ENCODE peak calls at places on chromosomes 6 and 20, in eight cellular contexts. K, J, E, H, Q, R, Z and U are unnamed samples.

GRCh38 chr6:39792501-39793450 is 600 bp downstream of the DAAM2 start:
- DNase-seq in Z (peak; percentile 30), E (no peak), H (no peak), R (no peak), K (no peak), J (no peak), Q (no peak), U (no peak)

GRCh38 chr6:167703347-167703746 is 123.4 kb upstream of the AFDN start:
- DNase-seq in Q (no peak), J (no peak), Z (no peak), K (no peak), E (no peak), H (no peak), R (no peak), U (no peak)

GRCh38 chr6:170172825-170173231 is 118.0 kb downstream of the DLL1 start:
- DNase-seq in R (no peak), Q (no peak), K (no peak), J (no peak), Z (no peak), E (no peak), H (no peak), U (no peak)

GRCh38 chr6:134995536-134995935 is 45.6 kb upstream of the ALDH8A1 start:
- DNase-seq in R (no peak), H (no peak), Q (no peak), K (peak; percentile 37), E (no peak), Z (no peak), J (no peak), U (no peak)

GRCh38 chr6:2739335-2739734 is 11.4 kb downstream of the MYLK4 start:
- DNase-seq in Z (peak; percentile 25), R (no peak), J (no peak), K (peak; percentile 38), H (no peak), Q (peak; percentile 32), E (no peak), U (no peak)

GRCh38 chr6:13853871-13854270 is 39.5 kb upstream of the MCUR1 start:
- DNase-seq in J (no peak), Q (no peak), H (no peak), R (no peak), E (no peak), Z (no peak), K (no peak), U (no peak)

GRCh38 chr6:44039191-44039719 is 88.0 kb downstream of the MRPL14 start:
- DNase-seq in E (no peak), J (no peak), H (no peak), Q (no peak), R (no peak), Z (no peak), K (no peak), U (no peak)

GRCh38 chr6:164751395-164751794 is 558.0 kb downstream of the C6orf118 start:
- DNase-seq in Z (no peak), E (no peak), H (no peak), K (no peak), J (no peak), R (no peak), Q (no peak), U (no peak)

GRCh38 chr20:2396241-2396814 is 15.6 kb downstream of the TGM6 start:
- DNase-seq in R (no peak), Z (no peak), Q (no peak), K (no peak), H (no peak), J (no peak), E (no peak), U (no peak)

GRCh38 chr6:146972526-146972925 is 231.7 kb upstream of the STXBP5 start:
- DNase-seq in H (no peak), J (no peak), Q (no peak), K (no peak), R (no peak), Z (no peak), E (no peak), U (no peak)

GRCh38 chr6:158284340-158285210 is 27.7 kb upstream of the TULP4 start:
- DNase-seq in Q (peak; percentile 69), E (peak; percentile 74), H (no peak), R (peak; percentile 46), K (peak; percentile 87), J (no peak), Z (peak; percentile 78), U (no peak)

GRCh38 chr6:38612386-38612965 is 27.3 kb downstream of the BTBD9 start:
- DNase-seq in J (no peak), H (no peak), R (peak; percentile 67), Q (peak; percentile 40), E (no peak), Z (peak; percentile 92), K (peak; percentile 80), U (no peak)

GRCh38 chr6:45419574-45420082 is 41.9 kb upstream of the SUPT3H start:
- DNase-seq in R (no peak), Q (peak; percentile 35), Z (peak; percentile 50), H (peak; percentile 57), J (peak; percentile 63), K (peak; percentile 71), E (peak; percentile 90), U (no peak)
- TF ChIP-seq CTCF in R (no peak), Q (no peak), Z (peak; percentile 22), H (peak; percentile 23), J (no peak), K (peak; percentile 31), E (peak; percentile 50), U (no peak)

GRCh38 chr6:28635547-28636158 is 110.0 kb downstream of the GPX5 start:
- DNase-seq in H (no peak), Q (no peak), E (no peak), R (no peak), J (no peak), Z (no peak), K (no peak), U (no peak)
- H3K4me3 ChIP-seq in H (peak overlapping the region; percentile 40), Q (peak overlapping the region; percentile 35), E (no peak overlapping the region), R (peak overlapping the region; percentile 6), J (no peak overlapping the region), Z (peak overlapping the region; percentile 46), K (peak overlapping the region; percentile 47), U (peak overlapping the region; percentile 25)

GRCh38 chr6:137415127-137415833 is 78.9 kb downstream of the OLIG3 start:
- DNase-seq in H (peak; percentile 51), J (peak; percentile 69), Z (peak; percentile 65), E (peak; percentile 87), Q (peak; percentile 48), K (peak; percentile 74), R (peak; percentile 8), U (peak; percentile 34)
- TF ChIP-seq CTCF in H (peak; percentile 55), J (peak; percentile 77), Z (peak; percentile 87), E (peak; percentile 81), Q (peak; percentile 71), K (peak; percentile 81), R (peak; percentile 81), U (peak; percentile 81)

DNA sequence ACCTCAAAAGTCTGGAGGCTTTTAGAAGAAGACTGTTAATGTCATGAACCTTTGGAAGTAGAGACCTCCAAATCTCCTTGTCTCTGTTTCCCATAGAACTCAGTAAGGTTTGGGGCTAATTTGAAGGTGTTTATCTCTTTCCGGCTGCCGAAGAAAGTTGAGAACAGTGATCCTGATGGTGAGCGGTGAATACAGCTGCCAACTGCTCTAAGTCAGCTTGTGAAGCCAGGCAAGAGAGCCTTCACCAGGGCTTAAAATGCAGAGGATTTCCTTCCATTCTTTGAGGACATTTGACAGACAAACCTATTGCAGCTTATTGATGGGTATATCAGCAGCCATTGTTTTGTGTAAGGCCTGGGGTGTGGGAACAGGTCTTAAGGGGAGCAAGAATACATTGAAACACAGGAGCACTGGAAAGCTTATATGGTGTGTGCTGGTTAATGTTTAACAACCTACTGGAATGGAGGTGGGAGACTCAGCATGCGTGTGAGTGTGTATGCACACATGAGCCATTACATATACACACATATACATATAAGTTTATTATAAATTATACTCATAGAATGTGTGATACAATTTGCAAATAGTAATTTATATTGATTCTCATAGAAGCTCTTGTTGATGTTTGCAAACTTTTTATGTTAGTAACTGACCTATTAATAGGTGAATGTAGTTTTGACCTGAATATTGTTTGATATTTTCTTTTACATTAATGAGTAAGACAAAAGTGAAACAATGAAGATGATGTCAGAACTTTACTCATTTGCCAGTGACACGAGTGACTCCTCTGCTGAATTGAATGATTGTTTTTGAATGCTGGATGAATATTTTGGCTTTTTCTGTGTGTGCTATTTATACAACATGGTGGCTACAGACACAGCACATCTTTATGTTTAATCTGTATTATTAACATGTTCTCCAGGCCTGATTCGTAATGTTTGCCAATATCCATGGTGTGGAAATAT is 18.1 kb downstream of the PLEKHG1 start:
- DNase-seq in J (no peak), Z (no peak), H (no peak), E (no peak), K (no peak), R (no peak), Q (no peak), U (no peak)
- H3K4me3 ChIP-seq in J (no peak overlapping the region), Z (no peak overlapping the region), H (no peak overlapping the region), E (no peak overlapping the region), K (no peak overlapping the region), R (no peak overlapping the region), Q (no peak overlapping the region), U (no peak overlapping the region)